ENCODE peak calls at places on chromosomes 13 and 19, in six cellular contexts. S is heart left ventricle, B is nephron progenitor cell, X is brain microvascular endothelial cell, Q is breast epithelium, M is GM10248. R is an unnamed sample.

GRCh38 chr13:21511841-21512240 is 52.7 kb upstream of the ZDHHC20 start:
- DNase-seq in S (no peak), B (no peak), X (no peak), Q (no peak), M (no peak), R (no peak)

GRCh38 chr19:55382013-55382412 is 2.1 kb downstream of the TMEM238 start:
- DNase-seq in S (no peak), B (no peak), X (no peak), Q (no peak), M (no peak), R (no peak)

GRCh38 chr19:12733369-12733896 is 1.1 kb downstream of the TRIR start:
- DNase-seq in S (no peak), B (no peak), X (no peak), Q (no peak), M (peak; percentile 62), R (peak; percentile 42)

GRCh38 chr19:39160523-39160861 is 34.9 kb downstream of the PAK4 start:
- DNase-seq in S (no peak), B (no peak), X (peak; percentile 5), Q (peak; percentile 94), M (no peak), R (no peak)

GRCh38 chr13:111639994-111640393 is 319.6 kb downstream of the TEX29 start:
- DNase-seq in S (no peak), B (no peak), X (no peak), Q (no peak), M (no peak), R (no peak)

GRCh38 chr19:1472227-1473055 is 6.6 kb downstream of the C19orf25 start:
- DNase-seq in S (no peak), B (no peak), X (no peak), Q (no peak), M (no peak), R (no peak)

GRCh38 chr13:91105270-91105669 is 242.2 kb upstream of the MIR17HG start:
- DNase-seq in S (no peak), B (no peak), X (no peak), Q (no peak), M (no peak), R (no peak)

GRCh38 chr19:23971598-23971997 is 56.9 kb downstream of the ZNF726 start:
- DNase-seq in S (no peak), B (no peak), X (no peak), Q (no peak), M (no peak), R (no peak)

GRCh38 chr13:108227651-108228272 is 9.6 kb downstream of the ABHD13 start:
- DNase-seq in S (no peak), B (peak; percentile 29), X (peak; percentile 35), Q (no peak), M (peak; percentile 17), R (peak; percentile 36)

GRCh38 chr13:19622189-19622588 is 11.3 kb upstream of the MPHOSPH8 start:
- DNase-seq in S (no peak), B (no peak), X (no peak), Q (no peak), M (no peak), R (no peak)

GRCh38 chr13:33072282-33072681 is 56.1 kb downstream of the KL start:
- DNase-seq in S (no peak), B (no peak), X (no peak), Q (no peak), M (no peak), R (no peak)

GRCh38 chr19:47226426-47227346 is 4.3 kb downstream of the BBC3 start:
- DNase-seq in S (peak; percentile 95), B (no peak), X (no peak), Q (peak; percentile 77), M (peak; percentile 74), R (peak; percentile 86)

GRCh38 chr19:10836478-10837325 is 690 bp upstream of the TMED1 start:
- DNase-seq in S (peak; percentile 93), B (peak; percentile 32), X (no peak), Q (peak; percentile 76), M (peak; percentile 89), R (no peak)

GRCh38 chr13:98877466-98877865 is 100.4 kb downstream of the DOCK9 start:
- DNase-seq in S (no peak), B (no peak), X (no peak), Q (no peak), M (no peak), R (no peak)

GRCh38 chr13:43196750-43197149 is 173.4 kb downstream of the DNAJC15 start:
- DNase-seq in S (no peak), B (no peak), X (no peak), Q (no peak), M (no peak), R (no peak)

GRCh38 chr13:28059214-28059613 is 41.2 kb downstream of the FLT3 start:
- DNase-seq in S (peak; percentile 37), B (peak; percentile 20), X (peak; percentile 7), Q (no peak), M (peak; percentile 35), R (no peak)

GRCh38 chr19:56111601-56112312 is 9.3 kb downstream of the ZNF787 start:
- DNase-seq in S (peak; percentile 73), B (no peak), X (no peak), Q (no peak), M (peak; percentile 60), R (peak; percentile 37)

GRCh38 chr13:20607015-20607414 is 40.1 kb downstream of the IFT88 start:
- DNase-seq in S (no peak), B (no peak), X (no peak), Q (no peak), M (no peak), R (no peak)

GRCh38 chr19:46056536-46056935 is 15.7 kb upstream of the IGFL4 start:
- DNase-seq in S (no peak), B (no peak), X (no peak), Q (no peak), M (no peak), R (no peak)

GRCh38 chr13:45178349-45179142 is 22.3 kb downstream of the KCTD4 start:
- DNase-seq in S (no peak), B (no peak), X (peak; percentile 88), Q (no peak), M (no peak), R (peak; percentile 78)

GRCh38 chr19:45087531-45087930 is 5.4 kb upstream of the PPP1R37 start:
- DNase-seq in S (no peak), B (no peak), X (no peak), Q (no peak), M (no peak), R (no peak)

GRCh38 chr13:98457053-98457452 is 119.9 kb downstream of the STK24 start:
- DNase-seq in S (no peak), B (no peak), X (no peak), Q (no peak), M (no peak), R (no peak)

GRCh38 chr19:50000038-50000890 is 24.9 kb downstream of the VRK3 start:
- DNase-seq in S (no peak), B (no peak), X (no peak), Q (no peak), M (no peak), R (no peak)

GRCh38 chr19:35622750-35623149 is 6.1 kb upstream of the RBM42 start:
- DNase-seq in S (no peak), B (no peak), X (no peak), Q (no peak), M (no peak), R (no peak)

GRCh38 chr19:16085115-16085514 is 8.8 kb downstream of the TPM4 start:
- DNase-seq in S (no peak), B (no peak), X (no peak), Q (no peak), M (no peak), R (no peak)

GRCh38 chr19:18161691-18162039 is 8.7 kb downstream of the PIK3R2 start:
- DNase-seq in S (no peak), B (no peak), X (no peak), Q (no peak), M (no peak), R (no peak)

GRCh38 chr13:20151612-20152011 is 9.2 kb downstream of the GJA3 start:
- DNase-seq in S (no peak), B (no peak), X (no peak), Q (no peak), M (no peak), R (no peak)

GRCh38 chr19:3149526-3150505 is 14.0 kb downstream of the GNA15 start:
- DNase-seq in S (no peak), B (no peak), X (no peak), Q (no peak), M (no peak), R (no peak)

R was measured in A172.